ENCODE peak calls at places on chromosomes 4 and X, in four cellular contexts. L, M, I and R are unnamed samples.
A peak's percentile ranks its signal among the peaks of the same experiment; 100 is the strongest.

GRCh38 chr4:147560632-147561031 is 56.6 kb upstream of the TMEM184C start:
- DNase-seq in M (no peak), L (no peak), I (no peak), R (no peak)

GRCh38 chr4:121198261-121198660 is 34.1 kb upstream of the TNIP3 start:
- DNase-seq in I (no peak), M (no peak), L (no peak), R (no peak)

GRCh38 chrX:3290561-3290960 is 55.9 kb downstream of the MXRA5 start:
- DNase-seq in M (no peak), L (no peak), I (no peak), R (no peak)

GRCh38 chrX:97898798-97899197 is 1015.1 kb downstream of the RPA4 start:
- DNase-seq in M (no peak), L (no peak), I (no peak), R (peak; percentile 31)

GRCh38 chr4:81166431-81166830 is 48.6 kb downstream of the PRKG2 start:
- DNase-seq in L (no peak), M (no peak), I (no peak), R (no peak)

GRCh38 chr4:149914521-149915115 is 99.0 kb upstream of the IQCM start:
- DNase-seq in M (no peak), I (peak; percentile 32), L (peak; percentile 57), R (peak; percentile 65)

GRCh38 chrX:147916375-147916968 is 4.8 kb downstream of the FMR1 start:
- DNase-seq in M (no peak), I (no peak), L (no peak), R (no peak)

GRCh38 chr4:102586644-102587021 is 85.5 kb downstream of the NFKB1 start:
- DNase-seq in L (no peak), M (no peak), I (no peak), R (no peak)

GRCh38 chr4:67909910-67910905 is 26.4 kb upstream of the TMPRSS11D start:
- DNase-seq in M (no peak), L (peak; percentile 30), I (peak; percentile 4), R (peak; percentile 34)

GRCh38 chr4:20995591-20995990 is 295.3 kb downstream of the PACRGL start:
- DNase-seq in L (no peak), I (no peak), M (no peak), R (no peak)

GRCh38 chrX:122739770-122740169 is 444.3 kb upstream of the GRIA3 start:
- DNase-seq in I (peak; percentile 0), M (no peak), L (no peak), R (no peak)

GRCh38 chr4:106286611-106287010 is 29.4 kb downstream of the TBCK start:
- DNase-seq in I (no peak), L (no peak), M (no peak), R (no peak)

GRCh38 chr4:185209031-185209851 is at the start of gene SNX25:
- DNase-seq in L (peak; percentile 91), I (peak; percentile 73), M (no peak), R (peak; percentile 82)

GRCh38 chr4:7347981-7348380 is 86.7 kb downstream of the PSAPL1 start:
- DNase-seq in M (no peak), L (no peak), I (no peak), R (no peak)

GRCh38 chr4:109390369-109390768 is 43.2 kb upstream of the SEC24B start:
- DNase-seq in L (no peak), M (no peak), I (no peak), R (no peak)

GRCh38 chr4:71713611-71714203 is 70.2 kb downstream of the GC start:
- DNase-seq in I (peak; percentile 20), M (no peak), L (peak; percentile 32), R (peak; percentile 45)

GRCh38 chrX:24767557-24767956 is 73.8 kb downstream of the POLA1 start:
- DNase-seq in I (no peak), L (no peak), M (no peak), R (no peak)

GRCh38 chr4:187238646-187239045 is 515.0 kb upstream of the FAT1 start:
- DNase-seq in L (no peak), I (no peak), M (no peak), R (no peak)

GRCh38 chr4:14929669-14930068 is 72.6 kb upstream of the CPEB2 start:
- DNase-seq in I (no peak), M (no peak), L (no peak), R (no peak)

GRCh38 chr4:157792716-157793115 is 380.1 kb downstream of the GASK1B start:
- DNase-seq in L (no peak), I (no peak), M (no peak), R (no peak)

GRCh38 chr4:94036964-94037363 is 170.7 kb upstream of the SMARCAD1 start:
- DNase-seq in I (no peak), L (peak; percentile 17), M (no peak), R (no peak)

GRCh38 chr4:119647558-119647957 is 19.0 kb upstream of the PDE5A start:
- DNase-seq in M (no peak), I (no peak), L (no peak), R (no peak)

GRCh38 chrX:21840199-21840557 is 761 bp downstream of the MBTPS2 start:
- DNase-seq in L (peak; percentile 3), I (no peak), M (no peak), R (no peak)

GRCh38 chr4:130110189-130110588 is 1014.2 kb downstream of the C4orf33 start:
- DNase-seq in M (no peak), L (no peak), I (no peak), R (no peak)

GRCh38 chrX:134388161-134389109 is 71.5 kb upstream of the HPRT1 start:
- DNase-seq in L (no peak), I (no peak), M (no peak), R (no peak)
- H4K20me1 ChIP-seq in L (no peaks in the 10 kb centered on the region), I (no peaks in the 10 kb centered on the region), M (no peaks in the 10 kb centered on the region), R (no peaks in the 10 kb centered on the region)

DNA sequence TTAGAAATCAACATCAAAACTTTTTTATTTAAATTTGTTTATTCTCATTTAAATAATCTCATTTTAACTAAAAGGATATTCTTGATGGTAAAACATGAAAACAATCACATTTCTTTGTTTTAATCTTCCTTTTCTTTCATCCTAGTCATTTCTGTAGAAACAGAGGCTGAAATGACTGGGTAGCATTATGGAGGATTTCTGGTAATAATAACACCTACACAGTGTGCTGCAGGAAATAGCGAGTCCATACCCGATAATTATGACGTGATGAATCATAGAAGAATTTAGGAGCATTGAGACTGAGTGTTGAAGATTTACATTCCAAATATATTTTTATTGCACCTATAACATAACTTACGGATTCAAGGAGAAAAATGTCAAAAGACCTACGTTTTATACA is 31.4 kb upstream of the BBS12 start:
- DNase-seq in M (no peak), I (no peak), L (no peak), R (no peak)
- TF ChIP-seq JUN in M (no peak), I (no peak), L (no peak), R (no peak)

GRCh38 chr4:54228563-54229501 is at the start of gene PDGFRA:
- DNase-seq in I (no peak), M (no peak), L (no peak), R (no peak)
- TF ChIP-seq EZH2 in I (no peak), M (peak; percentile 48), L (no peak), R (no peak)

DNA sequence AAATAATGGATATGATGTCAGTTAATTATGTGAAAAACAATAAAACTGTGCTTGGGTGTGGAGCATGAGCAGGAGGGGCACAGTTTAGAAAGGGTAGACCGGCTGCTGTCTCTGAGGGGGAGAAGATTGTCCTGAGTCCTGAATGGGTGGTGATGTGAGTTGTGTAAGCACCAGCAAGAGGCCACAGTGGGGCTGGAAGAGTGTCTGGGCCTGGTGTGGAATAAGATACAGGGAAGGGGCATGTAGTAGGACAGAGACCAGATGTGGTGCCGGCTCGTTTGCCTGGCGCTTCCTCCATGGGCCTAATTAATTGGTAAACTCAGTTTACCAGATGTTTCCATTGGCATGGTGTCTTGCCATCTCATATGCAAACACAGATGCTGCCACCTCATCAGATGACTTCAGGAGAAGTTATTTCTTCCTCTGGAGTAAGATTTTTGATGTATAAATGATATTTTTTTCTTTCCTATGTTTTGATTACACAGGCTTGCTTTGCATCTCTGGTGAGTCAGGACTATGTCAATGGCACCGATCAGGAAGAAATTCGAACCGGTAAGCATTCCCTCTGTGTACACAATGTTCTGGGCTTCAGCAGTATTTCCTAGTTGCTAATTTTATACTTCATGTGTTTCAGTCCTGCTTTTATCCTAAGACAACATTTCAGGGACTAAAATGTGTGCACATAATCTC is 5.1 kb downstream of the MED28 start:
- DNase-seq in L (no peak), I (no peak), M (no peak), R (no peak)
- H4K20me1 ChIP-seq in L (peaks cover 15% of the 10 kb centered on the region), I (peaks cover 34% of the 10 kb centered on the region), M (peaks cover 23% of the 10 kb centered on the region), R (no peaks in the 10 kb centered on the region)

GRCh38 chr4:158805628-158806471 is 37.0 kb downstream of the FNIP2 start:
- DNase-seq in I (no peak), M (no peak), L (no peak), R (no peak)
- TF ChIP-seq JUN in I (no peak), M (no peak), L (no peak), R (no peak)

DNA sequence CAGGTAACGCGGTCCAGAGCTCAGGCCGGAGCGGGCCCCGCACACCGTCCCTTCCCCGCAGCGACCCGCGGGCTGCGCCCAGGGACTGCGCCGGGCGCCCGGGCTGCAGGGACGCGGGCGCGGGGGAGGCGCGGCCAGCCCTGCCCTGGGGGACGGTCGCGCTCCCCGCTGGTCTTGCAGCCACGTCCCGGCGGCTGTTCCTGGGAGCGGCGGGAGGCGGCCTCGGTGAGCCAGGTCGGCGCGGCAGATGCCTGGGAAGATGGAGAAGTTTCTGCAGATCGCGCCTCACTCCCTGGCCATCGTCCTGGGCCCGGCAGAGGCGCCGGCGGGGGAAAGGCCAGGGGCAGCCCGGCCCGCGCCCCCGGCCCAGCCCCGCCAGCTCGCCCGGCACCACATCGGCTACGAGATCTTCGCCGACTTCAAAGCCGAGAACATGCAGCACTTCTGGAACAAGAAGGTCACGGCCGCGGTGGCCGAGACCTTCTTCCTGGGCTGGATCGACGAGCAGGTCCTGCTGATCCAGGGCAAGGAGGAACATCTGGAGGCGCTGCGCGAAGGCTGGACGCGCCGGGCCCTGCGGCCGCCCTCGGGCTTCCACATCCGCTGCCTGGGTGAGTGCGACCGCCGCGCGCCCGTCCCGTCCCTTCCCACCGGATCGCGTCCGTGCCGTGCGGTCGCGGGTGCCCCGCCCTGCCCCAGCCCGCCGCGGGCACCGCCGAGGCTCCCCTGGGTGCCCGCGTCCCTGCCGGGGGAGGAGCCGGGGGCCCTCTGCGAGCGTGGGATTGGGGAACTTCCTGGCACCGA is 107.5 kb upstream of the STOX2 start:
- DNase-seq in I (no peak), L (no peak), M (no peak), R (peak; percentile 14)
- TF ChIP-seq EZH2 in I (no peak), L (no peak), M (peak; percentile 68), R (peak; percentile 84)

DNA sequence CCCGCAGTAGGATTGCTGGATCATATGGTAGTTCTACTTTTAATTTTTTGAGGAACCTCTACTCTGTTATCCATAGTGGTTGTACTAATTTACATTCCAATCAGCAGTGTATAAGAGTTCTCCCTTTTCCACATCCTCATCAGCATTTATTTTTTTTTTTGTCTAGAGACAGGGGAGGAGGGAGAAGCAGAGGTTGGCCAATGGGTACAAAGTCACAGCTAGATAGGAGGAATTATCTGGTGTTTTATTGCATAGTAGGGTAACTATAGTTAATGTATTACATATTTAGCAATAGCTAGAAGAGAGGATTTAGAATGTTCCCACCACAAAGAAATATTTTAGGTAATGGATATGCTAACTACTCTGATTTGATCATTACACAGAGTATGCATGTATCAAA is 107.4 kb downstream of the TSPAN7 start:
- DNase-seq in L (no peak), I (no peak), M (no peak), R (no peak)
- H4K20me1 ChIP-seq in L (no peaks in the 10 kb centered on the region), I (no peaks in the 10 kb centered on the region), M (no peaks in the 10 kb centered on the region), R (no peaks in the 10 kb centered on the region)

GRCh38 chrX:25873196-25873595 is 264.9 kb upstream of the MAGEB18 start:
- DNase-seq in L (no peak), M (no peak), I (no peak), R (peak; percentile 30)

GRCh38 chrX:25869761-25870160 is 268.4 kb upstream of the MAGEB18 start:
- DNase-seq in M (no peak), L (no peak), I (no peak), R (peak; percentile 50)

GRCh38 chrX:25872786-25873185 is 265.4 kb upstream of the MAGEB18 start:
- DNase-seq in L (no peak), I (no peak), M (no peak), R (no peak)
- TF ChIP-seq JUN in L (no peak), I (no peak), M (no peak), R (no peak)